ENCODE peak calls at places on chromosomes 2 and 18, in ten cellular contexts. H is esophagus squamous epithelium, V is MM.1S, A is mesendoderm, E is psoas muscle, J is A549, M is H9, C is IMR-90, Z is RWPE2, G is neuronal stem cell. Q is an unnamed sample.

GRCh38 chr2:176885661-176886060 is 326.9 kb upstream of the HNRNPA3 start:
- DNase-seq in G (no peak), C (no peak), M (no peak), V (no peak), J (no peak), H (no peak), E (no peak), Z (no peak), A (peak; percentile 9), Q (no peak)

GRCh38 chr2:86453838-86454237 is 12.7 kb downstream of the KDM3A start:
- DNase-seq in M (no peak), C (peak; percentile 57), Z (no peak), E (no peak), J (no peak), V (no peak), A (no peak), H (no peak), G (no peak), Q (no peak)

GRCh38 chr2:241430178-241430577 is 74.1 kb downstream of the FARP2 start:
- DNase-seq in E (no peak), J (no peak), A (no peak), M (no peak), G (no peak), C (no peak), H (no peak), V (no peak), Z (no peak), Q (no peak)

GRCh38 chr2:80499095-80499494 is 194.5 kb upstream of the LRRTM1 start:
- DNase-seq in V (peak; percentile 33), H (no peak), G (no peak), M (no peak), J (no peak), A (peak; percentile 18), C (peak; percentile 65), E (no peak), Z (no peak), Q (peak; percentile 66)

GRCh38 chr18:59049726-59050660 is 89.7 kb upstream of the SEC11C start:
- DNase-seq in M (no peak), H (no peak), A (no peak), E (no peak), J (no peak), V (no peak), Z (no peak), C (no peak), G (no peak), Q (no peak)

GRCh38 chr2:230762317-230762896 is 49.8 kb downstream of the CAB39 start:
- DNase-seq in H (no peak), G (peak; percentile 6), V (peak; percentile 37), J (peak; percentile 46), C (no peak), E (no peak), A (peak; percentile 89), Z (no peak), M (peak; percentile 79), Q (peak; percentile 46)

GRCh38 chr18:78625895-78626294 is 353.7 kb upstream of the SALL3 start:
- DNase-seq in M (no peak), E (no peak), C (no peak), A (no peak), V (no peak), J (no peak), H (no peak), G (no peak), Z (no peak), Q (no peak)

GRCh38 chr2:146818122-146818521 is 1026.7 kb upstream of the ACVR2A start:
- DNase-seq in Z (no peak), C (peak; percentile 5), A (no peak), V (no peak), J (no peak), M (no peak), E (no peak), G (no peak), H (no peak), Q (peak; percentile 40)

GRCh38 chr18:55384551-55385275 is 203.3 kb downstream of the TCF4 start:
- DNase-seq in C (peak; percentile 48), V (peak; percentile 17), M (peak; percentile 54), J (no peak), H (no peak), Z (no peak), E (no peak), G (no peak), A (peak; percentile 78), Q (peak; percentile 67)

GRCh38 chr18:55387139-55387984 is 200.6 kb downstream of the TCF4 start:
- DNase-seq in Z (no peak), H (no peak), E (no peak), M (no peak), A (peak; percentile 13), J (no peak), C (no peak), V (no peak), G (no peak), Q (no peak)

GRCh38 chr18:55386545-55386944 is 201.4 kb downstream of the TCF4 start:
- DNase-seq in J (no peak), V (no peak), A (peak; percentile 31), C (no peak), Z (no peak), H (no peak), G (no peak), E (no peak), M (no peak), Q (no peak)

GRCh38 chr18:55384115-55384514 is 203.9 kb downstream of the TCF4 start:
- DNase-seq in Z (no peak), V (no peak), E (no peak), M (no peak), A (no peak), G (no peak), C (no peak), H (no peak), J (no peak), Q (no peak)

DNA sequence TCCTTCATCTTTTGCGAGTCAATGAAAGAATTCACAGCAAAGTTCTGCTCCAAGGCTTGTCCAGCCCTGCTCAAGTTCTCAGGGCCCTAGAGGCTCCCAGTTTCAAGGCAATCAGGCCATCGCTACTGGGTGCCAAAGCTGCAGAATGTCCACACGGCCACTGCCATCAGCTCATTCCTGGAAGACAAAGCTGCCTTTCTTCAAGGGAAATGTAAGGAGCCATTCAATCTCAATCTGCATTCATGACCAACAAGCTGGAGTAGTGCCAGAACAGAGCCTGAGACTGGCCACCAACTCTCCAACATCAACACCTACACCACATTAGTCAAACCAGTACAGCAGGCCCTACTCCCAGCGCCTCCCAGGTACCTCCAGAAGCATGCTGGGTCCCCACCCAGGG is 202.2 kb downstream of the TCF4 start:
- DNase-seq in H (no peak), M (no peak), G (no peak), E (no peak), J (no peak), C (no peak), A (no peak), V (no peak), Z (no peak), Q (no peak)
- H3K27ac ChIP-seq in H (no peak overlapping the region), M (no peak overlapping the region), G (no peak overlapping the region), E (no peak overlapping the region), J (no peak overlapping the region), C (no peak overlapping the region), A (no peak overlapping the region), V (no peak overlapping the region), Z (no peak overlapping the region), Q (no peak overlapping the region)

GRCh38 chr18:23573020-23573419 is 13.3 kb downstream of the NPC1 start:
- DNase-seq in A (no peak), J (no peak), Z (no peak), C (no peak), V (no peak), M (no peak), E (no peak), G (no peak), H (no peak), Q (no peak)
- H3K27ac ChIP-seq in A (no peak overlapping the region), J (no peak overlapping the region), Z (no peak overlapping the region), C (no peak overlapping the region), V (no peak overlapping the region), M (no peak overlapping the region), E (no peak overlapping the region), G (no peak overlapping the region), H (no peak overlapping the region), Q (no peak overlapping the region)

DNA sequence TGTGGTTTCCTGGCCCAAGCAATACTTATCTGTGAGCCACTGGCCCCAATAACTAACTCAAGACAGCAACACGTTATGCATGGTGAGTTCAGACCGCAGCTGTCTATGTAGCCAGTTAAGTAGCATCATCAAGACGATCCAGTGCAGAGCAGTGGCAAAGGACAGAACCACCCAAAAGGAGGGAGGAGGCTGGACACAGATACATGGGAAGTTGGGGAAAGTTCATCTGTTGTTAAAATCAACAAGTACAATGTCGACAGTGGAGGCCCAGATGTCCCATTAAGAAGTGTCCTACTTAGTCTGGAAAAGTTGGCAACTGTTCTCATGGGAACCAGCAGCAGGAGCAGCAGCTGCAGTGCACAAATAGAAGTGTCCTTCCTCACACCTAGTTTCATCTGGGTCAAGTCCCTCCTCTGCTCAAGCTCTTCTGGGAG is 106.9 kb upstream of the THOC1 start:
- DNase-seq in H (no peak), G (no peak), Z (no peak), J (no peak), C (no peak), V (no peak), M (no peak), E (peak; percentile 52), A (no peak), Q (no peak)
- H3K27ac ChIP-seq in H (no peak overlapping the region), G (no peak overlapping the region), Z (no peak overlapping the region), J (no peak overlapping the region), C (no peak overlapping the region), V (no peak overlapping the region), M (no peak overlapping the region), E (no peak overlapping the region), A (no peak overlapping the region), Q (no peak overlapping the region)

GRCh38 chr2:19989342-19989680 is 594 bp downstream of the WDR35 start:
- DNase-seq in V (no peak), Z (no peak), H (no peak), C (no peak), G (no peak), M (no peak), A (no peak), E (no peak), J (no peak), Q (no peak)
- H3K27ac ChIP-seq in V (no peak overlapping the region), Z (peak overlapping the region; percentile 28), H (no peak overlapping the region), C (peak overlapping the region; percentile 51), G (peak overlapping the region; percentile 74), M (no peak overlapping the region), A (peak overlapping the region; percentile 49), E (peak overlapping the region; percentile 59), J (peak overlapping the region; percentile 73), Q (no peak overlapping the region)

DNA sequence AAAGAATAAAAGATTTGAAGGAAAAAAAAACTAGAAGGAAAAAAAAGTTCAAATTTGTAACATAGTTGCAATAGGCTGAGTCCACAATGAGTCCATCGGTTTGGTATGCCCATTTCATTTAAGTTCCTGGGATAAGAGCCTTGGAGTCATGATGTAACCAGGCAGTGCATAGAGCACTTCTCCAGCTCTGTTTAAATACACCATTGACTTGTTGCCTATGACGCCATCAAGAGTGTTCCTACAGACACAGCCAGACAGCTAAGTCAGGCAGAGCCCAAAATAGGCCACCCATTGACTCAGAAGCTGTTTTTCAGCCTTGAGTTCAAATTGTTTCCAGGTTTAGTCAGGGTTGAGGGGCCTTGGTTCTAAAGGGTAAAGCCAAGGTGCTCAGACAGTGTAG is 44.9 kb downstream of the SOCS6 start:
- DNase-seq in Z (peak; percentile 67), A (peak; percentile 74), H (no peak), E (no peak), G (no peak), V (no peak), C (peak; percentile 100), J (peak; percentile 18), M (no peak), Q (no peak)
- H3K27ac ChIP-seq in Z (peak overlapping the region; percentile 90), A (no peak overlapping the region), H (no peak overlapping the region), E (peak overlapping the region; percentile 58), G (no peak overlapping the region), V (no peak overlapping the region), C (peak overlapping the region; percentile 88), J (peak overlapping the region; percentile 88), M (no peak overlapping the region), Q (no peak overlapping the region)

Q was measured in cardiac muscle cell.